ENCODE peak calls at places on chromosomes 7 and 10, in eight cellular contexts. One of them, this sample, is unnamed. For H3K9me3, the result is how much of the 10 kb centered on the place peaks cover.

GRCh38 chr7:14805105-14805719 is 97.3 kb downstream of the DGKB start:
- DNase-seq in mammary epithelial cell: no peak
- DNase-seq in lower lobe of right lung: no peak
- DNase-seq in AG04450: no peak
- DNase-seq in endodermal cell: no peak
- DNase-seq in psoas muscle: no peak
- DNase-seq in neural progenitor cell: no peak
- DNase-seq in H9: no peak
- DNase-seq in this sample: no peak

GRCh38 chr7:45924283-45924682 is 3.2 kb upstream of the IGFBP3 start:
- DNase-seq in H9: no peak
- DNase-seq in psoas muscle: no peak
- DNase-seq in endodermal cell: no peak
- DNase-seq in lower lobe of right lung: no peak
- DNase-seq in AG04450: no peak
- DNase-seq in mammary epithelial cell: peak
- DNase-seq in neural progenitor cell: no peak
- DNase-seq in this sample: no peak

GRCh38 chr7:155299539-155300202 is 2.0 kb downstream of the INSIG1 start:
- DNase-seq in AG04450: no peak
- DNase-seq in lower lobe of right lung: no peak
- DNase-seq in neural progenitor cell: peak
- DNase-seq in mammary epithelial cell: peak
- DNase-seq in endodermal cell: no peak
- DNase-seq in H9: no peak
- DNase-seq in psoas muscle: no peak
- DNase-seq in this sample: no peak

GRCh38 chr10:8305871-8306652 is 251.6 kb downstream of the GATA3 start:
- DNase-seq in lower lobe of right lung: no peak
- DNase-seq in psoas muscle: no peak
- DNase-seq in AG04450: no peak
- DNase-seq in neural progenitor cell: no peak
- DNase-seq in H9: no peak
- DNase-seq in mammary epithelial cell: no peak
- DNase-seq in endodermal cell: no peak
- DNase-seq in this sample: no peak

GRCh38 chr10:26468291-26468690 is 30.1 kb downstream of the APBB1IP start:
- DNase-seq in mammary epithelial cell: no peak
- DNase-seq in H9: no peak
- DNase-seq in psoas muscle: no peak
- DNase-seq in endodermal cell: no peak
- DNase-seq in lower lobe of right lung: no peak
- DNase-seq in AG04450: no peak
- DNase-seq in neural progenitor cell: no peak
- DNase-seq in this sample: no peak

GRCh38 chr7:151631968-151632749 is 112.5 kb upstream of the RHEB start:
- DNase-seq in mammary epithelial cell: peak
- DNase-seq in endodermal cell: peak
- DNase-seq in H9: peak
- DNase-seq in AG04450: peak
- DNase-seq in lower lobe of right lung: peak
- DNase-seq in neural progenitor cell: peak
- DNase-seq in psoas muscle: peak
- DNase-seq in this sample: peak

GRCh38 chr10:101053516-101053915 is 8.3 kb upstream of the KAZALD1 start:
- DNase-seq in AG04450: no peak
- DNase-seq in neural progenitor cell: no peak
- DNase-seq in psoas muscle: no peak
- DNase-seq in mammary epithelial cell: no peak
- DNase-seq in endodermal cell: no peak
- DNase-seq in H9: no peak
- DNase-seq in lower lobe of right lung: no peak
- DNase-seq in this sample: no peak

GRCh38 chr10:74244097-74244685 is 93.2 kb downstream of the ADK start:
- DNase-seq in endodermal cell: no peak
- DNase-seq in mammary epithelial cell: no peak
- DNase-seq in AG04450: peak
- DNase-seq in psoas muscle: no peak
- DNase-seq in neural progenitor cell: peak
- DNase-seq in lower lobe of right lung: no peak
- DNase-seq in H9: no peak
- DNase-seq in this sample: peak

GRCh38 chr7:30447466-30447865 is 31.1 kb downstream of the NOD1 start:
- DNase-seq in lower lobe of right lung: no peak
- DNase-seq in neural progenitor cell: no peak
- DNase-seq in psoas muscle: no peak
- DNase-seq in mammary epithelial cell: no peak
- DNase-seq in AG04450: no peak
- DNase-seq in endodermal cell: no peak
- DNase-seq in H9: no peak
- DNase-seq in this sample: no peak

GRCh38 chr10:38027992-38028391 is 17.5 kb downstream of the ZNF33A start:
- DNase-seq in H9: no peak
- DNase-seq in endodermal cell: no peak
- DNase-seq in neural progenitor cell: no peak
- DNase-seq in AG04450: no peak
- DNase-seq in lower lobe of right lung: no peak
- DNase-seq in mammary epithelial cell: peak
- DNase-seq in psoas muscle: no peak
- DNase-seq in this sample: no peak

GRCh38 chr7:84548366-84549085 is 353.9 kb upstream of the SEMA3A start:
- DNase-seq in endodermal cell: peak
- DNase-seq in mammary epithelial cell: peak
- DNase-seq in psoas muscle: no peak
- DNase-seq in neural progenitor cell: peak
- DNase-seq in H9: no peak
- DNase-seq in AG04450: no peak
- DNase-seq in lower lobe of right lung: no peak
- DNase-seq in this sample: no peak

GRCh38 chr7:128172963-128173362 is 68.1 kb upstream of the LEP start:
- DNase-seq in H9: peak
- DNase-seq in endodermal cell: peak
- DNase-seq in AG04450: no peak
- DNase-seq in lower lobe of right lung: no peak
- DNase-seq in psoas muscle: no peak
- DNase-seq in neural progenitor cell: no peak
- DNase-seq in mammary epithelial cell: no peak
- DNase-seq in this sample: no peak

GRCh38 chr10:31466313-31466712 is 147.3 kb downstream of the ZEB1 start:
- DNase-seq in psoas muscle: no peak
- DNase-seq in neural progenitor cell: no peak
- DNase-seq in endodermal cell: no peak
- DNase-seq in AG04450: no peak
- DNase-seq in lower lobe of right lung: no peak
- DNase-seq in H9: no peak
- DNase-seq in mammary epithelial cell: no peak
- DNase-seq in this sample: no peak

GRCh38 chr10:113056030-113056429 is 106.0 kb downstream of the TCF7L2 start:
- DNase-seq in H9: no peak
- DNase-seq in endodermal cell: no peak
- DNase-seq in psoas muscle: no peak
- DNase-seq in neural progenitor cell: no peak
- DNase-seq in lower lobe of right lung: no peak
- DNase-seq in mammary epithelial cell: no peak
- DNase-seq in AG04450: no peak
- DNase-seq in this sample: no peak

GRCh38 chr10:43259248-43259980 is 7.5 kb downstream of the RASGEF1A start:
- DNase-seq in AG04450: no peak
- DNase-seq in H9: no peak
- DNase-seq in neural progenitor cell: no peak
- DNase-seq in endodermal cell: no peak
- DNase-seq in mammary epithelial cell: no peak
- DNase-seq in lower lobe of right lung: no peak
- DNase-seq in psoas muscle: no peak
- DNase-seq in this sample: no peak

GRCh38 chr7:112566392-112567324 is 85.9 kb downstream of the LSMEM1 start:
- DNase-seq in AG04450: no peak
- DNase-seq in mammary epithelial cell: no peak
- DNase-seq in psoas muscle: no peak
- DNase-seq in H9: no peak
- DNase-seq in endodermal cell: no peak
- DNase-seq in neural progenitor cell: no peak
- DNase-seq in lower lobe of right lung: no peak
- DNase-seq in this sample: no peak

GRCh38 chr7:66043681-66044497 is 31.7 kb upstream of the ASL start:
- DNase-seq in psoas muscle: peak
- DNase-seq in lower lobe of right lung: peak
- DNase-seq in neural progenitor cell: peak
- DNase-seq in mammary epithelial cell: no peak
- DNase-seq in AG04450: no peak
- DNase-seq in H9: peak
- DNase-seq in endodermal cell: peak
- DNase-seq in this sample: peak

GRCh38 chr7:99036531-99037175 is 107.3 kb downstream of the SMURF1 start:
- DNase-seq in mammary epithelial cell: peak
- DNase-seq in endodermal cell: peak
- DNase-seq in H9: peak
- DNase-seq in AG04450: no peak
- DNase-seq in lower lobe of right lung: no peak
- DNase-seq in psoas muscle: peak
- DNase-seq in neural progenitor cell: peak
- DNase-seq in this sample: no peak

GRCh38 chr10:45581497-45582385 is 90.8 kb downstream of the ZFAND4 start:
- DNase-seq in AG04450: no peak
- DNase-seq in lower lobe of right lung: no peak
- DNase-seq in mammary epithelial cell: no peak
- DNase-seq in endodermal cell: no peak
- DNase-seq in psoas muscle: no peak
- DNase-seq in H9: no peak
- DNase-seq in neural progenitor cell: no peak
- DNase-seq in this sample: no peak

GRCh38 chr7:70719120-70719519 is 412.8 kb upstream of the GALNT17 start:
- DNase-seq in H9: no peak
- DNase-seq in neural progenitor cell: no peak
- DNase-seq in mammary epithelial cell: no peak
- DNase-seq in endodermal cell: no peak
- DNase-seq in AG04450: no peak
- DNase-seq in psoas muscle: no peak
- DNase-seq in lower lobe of right lung: no peak
- DNase-seq in this sample: no peak

GRCh38 chr10:97849491-97850402 is at the start of gene GOLGA7B:
- DNase-seq in neural progenitor cell: peak
- DNase-seq in lower lobe of right lung: peak
- DNase-seq in mammary epithelial cell: peak
- DNase-seq in endodermal cell: peak
- DNase-seq in AG04450: no peak
- DNase-seq in psoas muscle: peak
- DNase-seq in H9: peak
- DNase-seq in this sample: no peak

GRCh38 chr7:23332193-23332592 is 33.1 kb downstream of the MALSU1 start:
- DNase-seq in endodermal cell: no peak
- DNase-seq in lower lobe of right lung: no peak
- DNase-seq in AG04450: no peak
- DNase-seq in H9: no peak
- DNase-seq in mammary epithelial cell: no peak
- DNase-seq in neural progenitor cell: no peak
- DNase-seq in psoas muscle: no peak
- DNase-seq in this sample: no peak

GRCh38 chr10:35466170-35466569 is 129.9 kb downstream of the CCNY start:
- DNase-seq in mammary epithelial cell: no peak
- DNase-seq in lower lobe of right lung: no peak
- DNase-seq in psoas muscle: no peak
- DNase-seq in AG04450: no peak
- DNase-seq in endodermal cell: no peak
- DNase-seq in neural progenitor cell: no peak
- DNase-seq in H9: no peak
- DNase-seq in this sample: no peak

GRCh38 chr10:71052261-71052660 is 160.1 kb upstream of the UNC5B start:
- DNase-seq in mammary epithelial cell: no peak
- DNase-seq in endodermal cell: no peak
- DNase-seq in neural progenitor cell: no peak
- DNase-seq in H9: no peak
- DNase-seq in AG04450: no peak
- DNase-seq in psoas muscle: no peak
- DNase-seq in lower lobe of right lung: no peak
- DNase-seq in this sample: no peak

GRCh38 chr7:82428186-82428961 is 15.2 kb downstream of the CACNA2D1 start:
- DNase-seq in AG04450: peak
- DNase-seq in H9: no peak
- DNase-seq in psoas muscle: no peak
- DNase-seq in endodermal cell: no peak
- DNase-seq in lower lobe of right lung: no peak
- DNase-seq in neural progenitor cell: no peak
- DNase-seq in mammary epithelial cell: peak
- DNase-seq in this sample: no peak
- TF ChIP-seq CTCF in AG04450: no peak
- TF ChIP-seq CTCF in H9: no peak
- TF ChIP-seq CTCF in psoas muscle: no peak
- TF ChIP-seq CTCF in endodermal cell: no peak
- TF ChIP-seq CTCF in lower lobe of right lung: no peak
- TF ChIP-seq CTCF in neural progenitor cell: no peak
- TF ChIP-seq CTCF in mammary epithelial cell: no peak
- TF ChIP-seq CTCF in this sample: no peak

GRCh38 chr10:78979938-78980337 is 88.8 kb upstream of the ZMIZ1 start:
- DNase-seq in AG04450: no peak
- DNase-seq in mammary epithelial cell: no peak
- DNase-seq in endodermal cell: no peak
- DNase-seq in psoas muscle: no peak
- DNase-seq in lower lobe of right lung: no peak
- DNase-seq in neural progenitor cell: no peak
- DNase-seq in H9: no peak
- DNase-seq in this sample: no peak
- H3K27ac ChIP-seq in AG04450: no peak
- H3K27ac ChIP-seq in mammary epithelial cell: no peak
- H3K27ac ChIP-seq in endodermal cell: no peak
- H3K27ac ChIP-seq in psoas muscle: no peak
- H3K27ac ChIP-seq in lower lobe of right lung: no peak
- H3K27ac ChIP-seq in neural progenitor cell: no peak
- H3K27ac ChIP-seq in H9: no peak
- H3K27ac ChIP-seq in this sample: no peak

GRCh38 chr7:157652954-157653826 is 316.4 kb downstream of the DNAJB6 start:
- DNase-seq in neural progenitor cell: no peak
- DNase-seq in H9: no peak
- DNase-seq in lower lobe of right lung: no peak
- DNase-seq in endodermal cell: peak
- DNase-seq in psoas muscle: no peak
- DNase-seq in AG04450: no peak
- DNase-seq in mammary epithelial cell: no peak
- DNase-seq in this sample: no peak
- H3K9me3 ChIP-seq in neural progenitor cell: under half
- H3K9me3 ChIP-seq in H9: under half
- H3K9me3 ChIP-seq in lower lobe of right lung: under half
- H3K9me3 ChIP-seq in endodermal cell: half or more
- H3K9me3 ChIP-seq in psoas muscle: under half
- H3K9me3 ChIP-seq in AG04450: half or more
- H3K9me3 ChIP-seq in mammary epithelial cell: under half
- H3K9me3 ChIP-seq in this sample: under half

DNA sequence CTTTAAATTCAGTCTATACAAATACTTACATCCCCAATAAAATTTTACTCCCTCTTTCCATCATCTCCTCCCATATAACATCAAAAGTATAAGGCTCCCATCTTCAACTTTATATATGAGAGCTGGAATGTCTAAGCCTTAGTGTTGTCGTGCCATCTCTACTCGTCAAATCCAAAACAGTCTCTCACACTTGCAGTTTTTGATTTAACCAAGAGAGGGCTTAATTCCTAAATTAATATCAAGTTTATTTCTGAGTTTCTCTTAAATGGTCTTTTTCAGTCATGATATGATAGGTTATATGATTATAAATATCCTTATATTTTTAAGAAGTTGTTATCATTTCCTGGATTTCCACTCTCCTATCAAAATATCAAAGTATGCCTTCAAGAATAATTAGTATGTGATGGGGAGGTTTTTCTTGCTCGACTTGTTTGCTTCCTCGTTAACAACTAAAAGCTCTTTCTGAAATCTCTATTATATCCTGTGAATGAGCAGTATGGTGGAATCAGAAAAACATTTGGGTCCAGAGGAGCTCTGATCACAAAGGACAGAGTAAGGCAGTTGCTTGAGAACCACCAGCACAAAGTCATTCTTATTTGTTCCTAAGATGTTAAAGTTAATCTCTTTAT is 12.5 kb upstream of the LIPK start:
- DNase-seq in mammary epithelial cell: no peak
- DNase-seq in psoas muscle: no peak
- DNase-seq in H9: no peak
- DNase-seq in neural progenitor cell: peak
- DNase-seq in endodermal cell: no peak
- DNase-seq in lower lobe of right lung: no peak
- DNase-seq in AG04450: no peak
- DNase-seq in this sample: no peak
- TF ChIP-seq CTCF in mammary epithelial cell: peak
- TF ChIP-seq CTCF in psoas muscle: no peak
- TF ChIP-seq CTCF in H9: peak
- TF ChIP-seq CTCF in neural progenitor cell: peak
- TF ChIP-seq CTCF in endodermal cell: peak
- TF ChIP-seq CTCF in lower lobe of right lung: peak
- TF ChIP-seq CTCF in AG04450: peak
- TF ChIP-seq CTCF in this sample: no peak

This sample was measured in uterus.